ENCODE peak calls at places on chromosomes 3 and 15, in five cellular contexts. D, B, J, G and A are unnamed samples.

GRCh38 chr3:3110299-3110630 is at the start of gene IL5RA:
- DNase-seq in D (no peak), B (no peak), G (no peak), J (no peak), A (peak)

GRCh38 chr3:53597136-53597915 is 102.9 kb downstream of the CACNA1D start:
- DNase-seq in G (no peak), J (no peak), D (no peak), B (no peak), A (no peak)

GRCh38 chr3:33915796-33916589 is 117.6 kb downstream of the PDCD6IP start:
- DNase-seq in J (no peak), D (no peak), B (peak), G (no peak), A (no peak)

GRCh38 chr15:38297623-38298388 is 45.2 kb downstream of the SPRED1 start:
- DNase-seq in J (no peak), B (peak), G (no peak), D (no peak), A (no peak)

GRCh38 chr3:7536921-7537320 is 676.0 kb downstream of the GRM7 start:
- DNase-seq in J (no peak), G (no peak), D (no peak), B (no peak), A (no peak)

GRCh38 chr3:25293736-25294135 is 134.3 kb upstream of the RARB start:
- DNase-seq in G (no peak), D (no peak), B (no peak), J (no peak), A (no peak)

GRCh38 chr15:58344164-58345070 is 87.4 kb upstream of the LIPC start:
- DNase-seq in D (no peak), J (no peak), G (no peak), B (no peak), A (peak)

GRCh38 chr15:75669191-75669878 is 21.6 kb downstream of the SNX33 start:
- DNase-seq in D (no peak), G (no peak), J (peak), B (no peak), A (no peak)

GRCh38 chr15:32867313-32867626 is 149.5 kb downstream of the GREM1 start:
- DNase-seq in D (no peak), B (peak), J (no peak), G (no peak), A (peak)

GRCh38 chr15:81400640-81401236 is 26.7 kb upstream of the TMC3 start:
- DNase-seq in G (no peak), B (peak), J (no peak), D (peak), A (peak)

GRCh38 chr3:3087279-3087678 is 22.9 kb downstream of the IL5RA start:
- DNase-seq in J (no peak), G (no peak), D (no peak), B (no peak), A (no peak)

GRCh38 chr3:22371036-22371435 is 620.0 kb upstream of the ZNF385D start:
- DNase-seq in D (no peak), G (no peak), J (no peak), B (no peak), A (no peak)

GRCh38 chr3:45688882-45689786 is at the start of gene SACM1L:
- DNase-seq in D (peak), G (peak), B (peak), J (peak), A (peak)
- TF ChIP-seq CTCF in D (no peak), G (no peak), B (no peak), J (no peak), A (no peak)

DNA sequence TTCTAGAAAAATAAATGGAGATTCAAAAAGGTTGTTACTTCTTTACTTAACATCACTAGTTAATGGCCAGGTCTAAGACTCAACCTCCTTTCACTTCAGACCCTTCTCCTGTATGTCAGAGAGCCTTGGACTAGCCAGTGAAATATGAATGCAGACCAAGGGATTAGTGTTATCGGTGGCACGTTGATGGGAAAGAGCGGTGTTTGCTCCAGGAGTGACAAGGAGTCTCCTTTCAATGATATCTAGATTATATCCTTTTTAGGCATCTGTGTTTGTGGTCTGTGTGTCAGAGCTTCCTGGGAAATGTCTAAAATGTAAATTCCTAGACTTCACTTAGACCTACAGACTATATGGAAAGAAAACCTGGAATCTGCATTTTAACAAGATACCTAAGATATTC is 658.0 kb upstream of the KCNMB2 start:
- DNase-seq in J (no peak), G (no peak), B (no peak), D (no peak), A (peak)
- H3K4me3 ChIP-seq in J (no peak), G (no peak), B (no peak), D (no peak), A (no peak)

DNA sequence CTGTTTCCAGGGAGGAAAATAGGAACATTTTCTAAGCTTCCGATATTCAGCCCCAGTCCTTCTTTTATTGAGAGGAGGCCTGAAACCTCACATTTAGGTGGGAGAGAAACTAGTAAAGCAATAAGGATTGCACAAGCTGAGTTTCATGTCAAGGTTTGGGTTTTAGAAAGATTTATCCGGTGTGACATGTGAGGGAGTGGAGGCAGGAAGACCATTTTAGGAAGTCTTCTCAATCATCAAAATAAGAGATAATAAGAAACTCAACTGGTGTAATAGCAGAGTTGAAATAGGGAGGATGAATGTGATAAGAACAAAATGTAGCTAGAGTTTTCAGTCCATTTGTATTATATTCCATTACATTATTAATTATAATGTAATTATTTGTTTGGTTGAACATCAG is 27.7 kb upstream of the CLDN16 start:
- DNase-seq in J (no peak), G (no peak), D (no peak), B (no peak), A (no peak)
- TF ChIP-seq CTCF in J (no peak), G (no peak), D (no peak), B (no peak), A (no peak)

GRCh38 chr15:36940636-36941285 is 159.6 kb downstream of the MEIS2 start:
- DNase-seq in D (no peak), J (no peak), B (no peak), G (no peak), A (no peak)
- H3K4me3 ChIP-seq in D (no peak), J (no peak), B (no peak), G (no peak), A (no peak)